ENCODE peak calls at places on chromosomes 16 and 17, in four cellular contexts. N is fibroblast of the aortic adventitia, Y is cardiac muscle cell, I is transverse colon. U is an unnamed sample.
A peak's percentile ranks its signal among the peaks of the same experiment; 100 is the strongest.

GRCh38 chr17:30939059-30939689 is 17.4 kb downstream of the ADAP2 start:
- DNase-seq in N (no peak), Y (no peak), I (no peak), U (no peak)

GRCh38 chr17:79776378-79777165 is 1.4 kb upstream of the CBX2 start:
- DNase-seq in N (no peak), Y (no peak), I (no peak), U (no peak)

GRCh38 chr16:67206838-67207115 is 7.8 kb downstream of the ELMO3 start:
- DNase-seq in N (no peak), Y (no peak), I (no peak), U (no peak)

GRCh38 chr17:82632461-82632860 is 15.8 kb downstream of the WDR45B start:
- DNase-seq in N (no peak), Y (no peak), I (no peak), U (no peak)

GRCh38 chr16:19853973-19854876 is 30.4 kb downstream of the GPRC5B start:
- DNase-seq in N (peak; percentile 13), Y (no peak), I (no peak), U (peak; percentile 77)

GRCh38 chr17:6361733-6362132 is 73.2 kb downstream of the AIPL1 start:
- DNase-seq in N (no peak), Y (no peak), I (no peak), U (peak; percentile 71)

GRCh38 chr17:59825533-59826316 is 67.0 kb downstream of the TUBD1 start:
- DNase-seq in N (peak; percentile 89), Y (peak; percentile 76), I (no peak), U (no peak)

GRCh38 chr16:67482260-67482924 is 955 bp downstream of the AGRP start:
- DNase-seq in N (no peak), Y (no peak), I (peak; percentile 21), U (no peak)

GRCh38 chr17:65696739-65697394 is 135.4 kb upstream of the AXIN2 start:
- DNase-seq in N (peak; percentile 41), Y (peak; percentile 66), I (no peak), U (no peak)

GRCh38 chr16:65994305-65994704 is 372.2 kb upstream of the CDH5 start:
- DNase-seq in N (no peak), Y (no peak), I (no peak), U (no peak)

GRCh38 chr16:12311887-12312286 is 335.4 kb downstream of the SNX29 start:
- DNase-seq in N (no peak), Y (no peak), I (no peak), U (peak; percentile 55)

GRCh38 chr16:88888778-88889387 is 22.4 kb upstream of the PABPN1L start:
- DNase-seq in N (no peak), Y (no peak), I (no peak), U (peak; percentile 74)

GRCh38 chr16:80968386-80969113 is 38.1 kb downstream of the CMC2 start:
- DNase-seq in N (peak; percentile 47), Y (no peak), I (no peak), U (no peak)

DNA sequence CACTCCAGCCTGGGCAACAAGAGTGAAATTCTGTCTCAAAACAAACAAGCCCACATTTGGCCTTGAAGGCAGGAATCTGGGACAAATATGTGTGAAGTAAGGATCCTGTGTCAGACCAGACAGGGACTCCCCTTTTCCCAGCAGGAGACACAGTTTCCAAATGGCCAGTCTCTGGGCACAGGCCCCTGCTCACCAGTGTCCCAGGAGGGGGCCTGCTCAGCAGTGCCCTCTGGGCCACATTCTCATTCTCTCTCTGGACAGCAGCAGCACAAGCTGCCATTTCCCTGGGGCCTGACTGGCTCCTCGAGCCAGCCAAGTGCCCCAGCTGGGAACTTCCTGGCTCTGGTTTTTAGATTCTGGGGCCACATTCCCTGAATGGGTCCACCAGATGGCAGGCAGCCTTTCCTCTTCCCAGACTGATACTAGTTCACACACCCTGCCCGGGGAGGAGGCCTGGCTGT is 11.7 kb upstream of the MNT start:
- DNase-seq in N (peak; percentile 50), Y (peak; percentile 35), I (no peak), U (peak; percentile 83)
- TF ChIP-seq CTCF in N (peak; percentile 23), Y (peak; percentile 13), I (no peak), U (peak; percentile 36)

GRCh38 chr16:11099672-11100195 is 155.4 kb downstream of the CLEC16A start:
- DNase-seq in N (no peak), Y (no peak), I (no peak), U (no peak)

GRCh38 chr16:11098601-11099377 is 154.4 kb downstream of the CLEC16A start:
- DNase-seq in N (no peak), Y (peak; percentile 61), I (no peak), U (no peak)

GRCh38 chr16:11101283-11101682 is 154.7 kb downstream of the SOCS1 start:
- DNase-seq in N (no peak), Y (no peak), I (no peak), U (no peak)

GRCh38 chr16:11101695-11102522 is 154.1 kb downstream of the SOCS1 start:
- DNase-seq in N (peak; percentile 92), Y (peak; percentile 87), I (no peak), U (no peak)

DNA sequence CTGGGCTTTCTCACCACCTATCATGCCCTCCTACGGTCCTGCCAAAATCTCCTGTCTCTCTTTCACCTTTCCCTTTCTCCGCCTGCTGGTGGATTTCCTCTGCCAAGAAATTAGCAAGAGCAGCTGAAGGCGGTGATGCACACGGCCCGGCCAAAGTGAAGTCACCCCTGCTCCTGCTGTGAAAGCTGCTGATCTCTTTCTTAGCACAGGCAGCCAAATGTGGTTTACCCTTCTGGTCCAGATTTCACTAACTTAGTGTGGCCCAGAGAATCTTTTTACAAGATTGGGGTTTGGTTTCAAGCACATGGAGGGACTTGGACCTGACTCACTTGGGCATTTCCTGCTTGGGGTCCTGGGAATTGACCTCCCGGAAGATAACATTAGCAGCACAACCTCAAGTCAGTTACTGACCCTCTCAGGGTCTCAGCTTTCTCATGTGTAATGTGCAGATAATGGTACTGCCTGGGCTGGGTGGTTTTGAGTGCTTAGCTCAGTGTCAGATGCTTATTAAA is 155.7 kb downstream of the SOCS1 start:
- DNase-seq in N (peak; percentile 94), Y (peak; percentile 95), I (peak; percentile 53), U (peak; percentile 92)
- TF ChIP-seq CTCF in N (peak; percentile 61), Y (peak; percentile 59), I (no peak), U (peak; percentile 70)

DNA sequence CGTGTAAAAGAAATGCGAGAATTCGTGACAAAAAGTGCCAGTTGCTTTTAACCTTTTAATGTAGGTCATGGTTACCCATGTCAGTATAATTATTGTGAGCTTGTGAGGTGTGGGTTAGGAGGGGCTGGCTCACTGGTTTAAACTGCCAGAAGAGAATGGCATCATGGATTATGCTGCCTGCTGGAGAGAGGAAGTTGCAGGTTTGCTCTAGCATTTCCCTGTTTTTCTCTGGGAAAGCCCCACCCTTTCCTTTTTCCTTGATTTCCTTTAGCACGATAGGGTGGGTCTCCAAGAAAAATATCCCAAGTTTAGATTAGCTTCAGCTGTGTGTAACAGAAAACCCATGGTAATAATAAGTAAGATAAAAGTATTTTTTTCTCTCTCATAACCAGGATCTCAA is 24.7 kb upstream of the NDRG4 start:
- DNase-seq in N (no peak), Y (no peak), I (no peak), U (no peak)
- TF ChIP-seq CTCF in N (no peak), Y (no peak), I (no peak), U (no peak)

GRCh38 chr16:56401482-56401881 is 23.9 kb downstream of the AMFR start:
- DNase-seq in N (no peak), Y (no peak), I (no peak), U (peak; percentile 75)
- TF ChIP-seq CTCF in N (peak; percentile 33), Y (peak; percentile 22), I (peak; percentile 19), U (peak; percentile 66)

GRCh38 chr16:1941162-1941923 is 1.7 kb downstream of the MSRB1 start:
- DNase-seq in N (no peak), Y (peak; percentile 56), I (no peak), U (peak; percentile 89)
- TF ChIP-seq CTCF in N (no peak), Y (peak; percentile 38), I (no peak), U (peak; percentile 67)

GRCh38 chr17:45398800-45399199 is 33.9 kb downstream of the ARHGAP27 start:
- DNase-seq in N (no peak), Y (no peak), I (no peak), U (no peak)
- TF ChIP-seq CTCF in N (no peak), Y (no peak), I (no peak), U (peak; percentile 53)

GRCh38 chr17:47717845-47718621 is 15.0 kb upstream of the TBX21 start:
- DNase-seq in N (no peak), Y (no peak), I (no peak), U (no peak)

GRCh38 chr17:47715669-47716325 is 17.2 kb upstream of the TBX21 start:
- DNase-seq in N (no peak), Y (no peak), I (no peak), U (no peak)

GRCh38 chr17:47716381-47716780 is 16.7 kb upstream of the TBX21 start:
- DNase-seq in N (no peak), Y (no peak), I (no peak), U (no peak)

GRCh38 chr17:47718634-47719405 is 14.2 kb upstream of the TBX21 start:
- DNase-seq in N (no peak), Y (no peak), I (no peak), U (no peak)

GRCh38 chr17:47717261-47717697 is 15.8 kb upstream of the TBX21 start:
- DNase-seq in N (no peak), Y (no peak), I (no peak), U (no peak)
- TF ChIP-seq CTCF in N (peak; percentile 32), Y (peak; percentile 47), I (no peak), U (peak; percentile 73)

GRCh38 chr17:57538730-57539456 is 206.2 kb downstream of the CCDC182 start:
- DNase-seq in N (no peak), Y (no peak), I (no peak), U (no peak)
- TF ChIP-seq CTCF in N (no peak), Y (no peak), I (no peak), U (no peak)

GRCh38 chr16:74305978-74306784 is 9.6 kb downstream of the PSMD7 start:
- DNase-seq in N (no peak), Y (no peak), I (no peak), U (no peak)

GRCh38 chr16:74305286-74305685 is 8.7 kb downstream of the PSMD7 start:
- DNase-seq in N (no peak), Y (no peak), I (no peak), U (no peak)

GRCh38 chr16:74304835-74305176 is 8.2 kb downstream of the PSMD7 start:
- DNase-seq in N (no peak), Y (no peak), I (no peak), U (no peak)

GRCh38 chr16:74302341-74302740 is 5.7 kb downstream of the PSMD7 start:
- DNase-seq in N (no peak), Y (no peak), I (no peak), U (no peak)

DNA sequence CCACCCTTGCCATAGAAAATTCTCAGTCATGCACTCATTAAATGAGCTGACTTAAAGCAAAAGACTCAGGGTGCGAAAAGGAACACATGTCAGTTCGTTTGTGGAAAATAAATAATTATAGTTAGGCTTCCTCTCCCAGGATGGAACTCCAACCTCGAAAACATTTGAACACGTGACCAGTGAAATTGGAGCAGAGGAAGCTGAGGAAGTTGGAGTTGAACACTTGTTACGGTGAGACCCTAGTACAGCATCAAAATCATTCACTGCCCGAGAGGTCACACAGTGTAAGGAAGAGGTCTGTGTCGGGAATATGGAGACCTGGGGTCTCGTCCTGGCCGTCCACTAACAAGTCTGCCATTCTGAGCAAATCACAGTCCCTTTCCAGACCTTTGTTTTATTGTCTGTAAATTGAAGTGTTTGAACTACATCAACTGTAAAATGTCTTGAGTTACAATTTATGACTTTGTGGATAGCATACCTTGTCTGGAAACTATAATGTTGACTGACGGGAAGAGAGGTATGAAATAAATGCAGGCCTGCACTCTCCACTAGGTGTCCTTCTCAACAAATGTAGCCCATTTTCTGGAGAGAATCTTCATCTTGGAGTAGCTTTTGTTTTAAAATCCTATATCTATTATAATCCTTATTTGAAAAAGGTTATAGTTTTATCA is 7.7 kb downstream of the PSMD7 start:
- DNase-seq in N (no peak), Y (peak; percentile 17), I (no peak), U (no peak)
- TF ChIP-seq CTCF in N (peak; percentile 35), Y (peak; percentile 42), I (peak; percentile 38), U (peak; percentile 74)